ENCODE peak calls at places on chromosomes 5 and 9, in five cellular contexts. One of them, this sample, is unnamed.
A peak's percentile ranks its signal among the peaks of the same experiment; 100 is the strongest.

GRCh38 chr5:159030357-159030756 is 69.4 kb downstream of the EBF1 start:
- DNase-seq in central memory CD8-positive, alpha-beta T cell: no peak
- DNase-seq in sigmoid colon: no peak
- DNase-seq in A549: no peak
- DNase-seq in neural crest cell: no peak
- DNase-seq in this sample: no peak

GRCh38 chr9:18799420-18799819 is 233.6 kb downstream of the SAXO1 start:
- DNase-seq in central memory CD8-positive, alpha-beta T cell: no peak
- DNase-seq in sigmoid colon: no peak
- DNase-seq in A549: no peak
- DNase-seq in neural crest cell: no peak
- DNase-seq in this sample: no peak

GRCh38 chr5:83516962-83517750 is 45.6 kb downstream of the VCAN start:
- DNase-seq in central memory CD8-positive, alpha-beta T cell: no peak
- DNase-seq in sigmoid colon: no peak
- DNase-seq in A549: no peak
- DNase-seq in neural crest cell: no peak
- DNase-seq in this sample: no peak

GRCh38 chr9:68643901-68644809 is 60.9 kb upstream of the PIP5K1B start:
- DNase-seq in central memory CD8-positive, alpha-beta T cell: no peak
- DNase-seq in sigmoid colon: no peak
- DNase-seq in A549: no peak
- DNase-seq in neural crest cell: no peak
- DNase-seq in this sample: no peak

GRCh38 chr5:111810087-111810486 is 53.1 kb upstream of the NREP start:
- DNase-seq in central memory CD8-positive, alpha-beta T cell: no peak
- DNase-seq in sigmoid colon: no peak
- DNase-seq in A549: no peak
- DNase-seq in neural crest cell: no peak
- DNase-seq in this sample: no peak

GRCh38 chr9:136787690-136788400 is 3.3 kb upstream of the TMEM141 start:
- DNase-seq in central memory CD8-positive, alpha-beta T cell: peak; percentile 63
- DNase-seq in sigmoid colon: peak; percentile 86
- DNase-seq in A549: peak; percentile 59
- DNase-seq in neural crest cell: peak; percentile 75
- DNase-seq in this sample: peak; percentile 84

GRCh38 chr5:152511531-152512132 is 106.6 kb upstream of the NMUR2 start:
- DNase-seq in central memory CD8-positive, alpha-beta T cell: no peak
- DNase-seq in sigmoid colon: no peak
- DNase-seq in A549: no peak
- DNase-seq in neural crest cell: no peak
- DNase-seq in this sample: no peak

GRCh38 chr9:131666779-131667178 is 73.1 kb downstream of the RAPGEF1 start:
- DNase-seq in central memory CD8-positive, alpha-beta T cell: peak; percentile 45
- DNase-seq in sigmoid colon: no peak
- DNase-seq in A549: no peak
- DNase-seq in neural crest cell: no peak
- DNase-seq in this sample: no peak

GRCh38 chr9:134010774-134011173 is 14.5 kb upstream of the BRD3OS start:
- DNase-seq in central memory CD8-positive, alpha-beta T cell: no peak
- DNase-seq in sigmoid colon: no peak
- DNase-seq in A549: no peak
- DNase-seq in neural crest cell: no peak
- DNase-seq in this sample: no peak

GRCh38 chr9:115849679-115850412 is 303.7 kb upstream of the PAPPA start:
- DNase-seq in central memory CD8-positive, alpha-beta T cell: no peak
- DNase-seq in sigmoid colon: no peak
- DNase-seq in A549: no peak
- DNase-seq in neural crest cell: no peak
- DNase-seq in this sample: no peak

GRCh38 chr9:90526386-90526785 is 116.2 kb downstream of the DIRAS2 start:
- DNase-seq in central memory CD8-positive, alpha-beta T cell: no peak
- DNase-seq in sigmoid colon: no peak
- DNase-seq in A549: no peak
- DNase-seq in neural crest cell: no peak
- DNase-seq in this sample: no peak

GRCh38 chr5:116650544-116650943 is 75.9 kb upstream of the SEMA6A start:
- DNase-seq in central memory CD8-positive, alpha-beta T cell: no peak
- DNase-seq in sigmoid colon: no peak
- DNase-seq in A549: no peak
- DNase-seq in neural crest cell: no peak
- DNase-seq in this sample: no peak

GRCh38 chr5:150001660-150002493 is 1.3 kb downstream of the HMGXB3 start:
- DNase-seq in central memory CD8-positive, alpha-beta T cell: peak; percentile 47
- DNase-seq in sigmoid colon: peak; percentile 64
- DNase-seq in A549: peak; percentile 76
- DNase-seq in neural crest cell: peak; percentile 31
- DNase-seq in this sample: peak; percentile 67

GRCh38 chr5:145811834-145812625 is 23.1 kb downstream of the PRELID2 start:
- DNase-seq in central memory CD8-positive, alpha-beta T cell: no peak
- DNase-seq in sigmoid colon: no peak
- DNase-seq in A549: peak; percentile 54
- DNase-seq in neural crest cell: no peak
- DNase-seq in this sample: no peak

GRCh38 chr9:68730570-68731227 is 25.7 kb downstream of the PIP5K1B start:
- DNase-seq in central memory CD8-positive, alpha-beta T cell: no peak
- DNase-seq in sigmoid colon: no peak
- DNase-seq in A549: no peak
- DNase-seq in neural crest cell: no peak
- DNase-seq in this sample: no peak

GRCh38 chr9:37187713-37188439 is 67.5 kb downstream of the ZCCHC7 start:
- DNase-seq in central memory CD8-positive, alpha-beta T cell: no peak
- DNase-seq in sigmoid colon: no peak
- DNase-seq in A549: no peak
- DNase-seq in neural crest cell: no peak
- DNase-seq in this sample: no peak

GRCh38 chr9:22005700-22006605 is 3.2 kb downstream of the CDKN2B start:
- DNase-seq in central memory CD8-positive, alpha-beta T cell: no peak
- DNase-seq in sigmoid colon: no peak
- DNase-seq in A549: no peak
- DNase-seq in neural crest cell: no peak
- DNase-seq in this sample: no peak

This sample was measured in Caco-2.